ENCODE peak calls at places on chromosomes 2 and 18, in nine cellular contexts. K is mucosa of descending colon, J is body of pancreas, Z is fibroblast of lung, D is endothelial cell of umbilical vein, C is adrenal gland, M is IMR-90, H is breast epithelium, S is upper lobe of right lung. O is an unnamed sample.

GRCh38 chr2:56195563-56195962 is 11.8 kb downstream of the CCDC85A start:
- DNase-seq in K (no peak), D (peak; percentile 56), H (no peak), Z (no peak), J (no peak), M (no peak), C (no peak), S (no peak), O (no peak)

GRCh38 chr18:3720818-3721545 is 271.0 kb downstream of the TGIF1 start:
- DNase-seq in M (no peak), Z (no peak), H (no peak), D (no peak), S (no peak), K (no peak), J (no peak), C (no peak), O (no peak)

GRCh38 chr18:78776706-78777105 is 202.9 kb upstream of the SALL3 start:
- DNase-seq in C (peak; percentile 2), K (peak; percentile 40), D (no peak), S (no peak), Z (no peak), J (no peak), M (no peak), H (no peak), O (no peak)

GRCh38 chr2:88949336-88949735 is 257.9 kb downstream of the RPIA start:
- DNase-seq in K (no peak), S (no peak), Z (no peak), C (no peak), D (no peak), J (no peak), M (no peak), H (no peak), O (no peak)

GRCh38 chr2:72570401-72570800 is 255.4 kb downstream of the EXOC6B start:
- DNase-seq in J (no peak), M (no peak), S (no peak), Z (no peak), D (no peak), K (no peak), H (no peak), C (no peak), O (no peak)

GRCh38 chr18:9860682-9861081 is 25.1 kb upstream of the TXNDC2 start:
- DNase-seq in C (no peak), K (no peak), J (no peak), H (no peak), Z (no peak), M (no peak), D (no peak), S (no peak), O (no peak)

GRCh38 chr2:23411752-23412431 is 26.9 kb downstream of the KLHL29 start:
- DNase-seq in C (no peak), K (no peak), J (no peak), S (no peak), D (no peak), H (no peak), M (peak; percentile 98), Z (peak; percentile 91), O (no peak)

GRCh38 chr2:223228871-223229270 is 176.9 kb downstream of the KCNE4 start:
- DNase-seq in J (no peak), H (no peak), M (no peak), S (no peak), Z (no peak), K (no peak), C (no peak), D (no peak), O (no peak)

GRCh38 chr2:76019130-76019529 is 308.4 kb upstream of the GCFC2 start:
- DNase-seq in C (no peak), D (peak; percentile 9), S (no peak), Z (no peak), J (no peak), H (no peak), M (no peak), K (no peak), O (no peak)

GRCh38 chr2:119156891-119157773 is 1.4 kb downstream of the C1QL2 start:
- DNase-seq in M (no peak), K (no peak), C (no peak), Z (no peak), H (no peak), D (no peak), J (no peak), S (no peak), O (no peak)

GRCh38 chr2:181684454-181685149 is 4.3 kb upstream of the NEUROD1 start:
- DNase-seq in K (no peak), M (no peak), C (no peak), D (no peak), Z (no peak), J (no peak), S (no peak), H (no peak), O (no peak)

GRCh38 chr2:36468463-36469266 is 113.1 kb downstream of the CRIM1 start:
- DNase-seq in S (no peak), J (no peak), Z (peak; percentile 83), D (peak; percentile 82), K (no peak), H (no peak), C (no peak), M (peak; percentile 94), O (no peak)

GRCh38 chr18:26215247-26215970 is 10.8 kb upstream of the TAF4B start:
- DNase-seq in M (no peak), J (no peak), C (no peak), K (no peak), S (no peak), Z (no peak), D (no peak), H (no peak), O (no peak)

GRCh38 chr2:181457741-181458425 is 697 bp downstream of the ITGA4 start:
- DNase-seq in K (peak; percentile 58), S (peak; percentile 71), Z (peak; percentile 48), H (no peak), C (peak; percentile 18), J (peak; percentile 22), D (peak; percentile 12), M (peak; percentile 35), O (peak; percentile 20)

GRCh38 chr2:52532956-52533355 is 1234.6 kb upstream of the CHAC2 start:
- DNase-seq in J (no peak), D (no peak), H (no peak), C (no peak), M (peak; percentile 74), S (no peak), Z (peak; percentile 40), K (no peak), O (no peak)

GRCh38 chr2:113169002-113169530 is 4.7 kb upstream of the PSD4 start:
- DNase-seq in H (no peak), C (no peak), S (no peak), M (no peak), K (no peak), J (peak; percentile 7), Z (no peak), D (no peak), O (no peak)

GRCh38 chr2:69099541-69099940 is 86.6 kb downstream of the ANTXR1 start:
- DNase-seq in K (no peak), D (peak; percentile 19), M (peak; percentile 79), S (no peak), Z (no peak), J (no peak), C (no peak), H (no peak), O (no peak)

GRCh38 chr2:134782792-134783191 is 55.6 kb upstream of the ACMSD start:
- DNase-seq in D (peak; percentile 26), M (peak; percentile 6), K (no peak), J (no peak), S (no peak), Z (peak; percentile 36), H (no peak), C (peak; percentile 25), O (no peak)

GRCh38 chr2:185511925-185512324 is 226.7 kb upstream of the FSIP2 start:
- DNase-seq in Z (no peak), D (no peak), M (no peak), H (no peak), S (no peak), K (no peak), C (no peak), J (no peak), O (no peak)
- H3K9me3 ChIP-seq in Z (no peaks in the 10 kb centered on the region), D (peaks cover 3% of the 10 kb centered on the region), M (peaks cover 5% of the 10 kb centered on the region), H (peaks cover 61% of the 10 kb centered on the region), S (peaks cover 24% of the 10 kb centered on the region), K (peaks cover 70% of the 10 kb centered on the region), C (peaks cover 12% of the 10 kb centered on the region), J (no peaks in the 10 kb centered on the region), O (no peaks in the 10 kb centered on the region)

DNA sequence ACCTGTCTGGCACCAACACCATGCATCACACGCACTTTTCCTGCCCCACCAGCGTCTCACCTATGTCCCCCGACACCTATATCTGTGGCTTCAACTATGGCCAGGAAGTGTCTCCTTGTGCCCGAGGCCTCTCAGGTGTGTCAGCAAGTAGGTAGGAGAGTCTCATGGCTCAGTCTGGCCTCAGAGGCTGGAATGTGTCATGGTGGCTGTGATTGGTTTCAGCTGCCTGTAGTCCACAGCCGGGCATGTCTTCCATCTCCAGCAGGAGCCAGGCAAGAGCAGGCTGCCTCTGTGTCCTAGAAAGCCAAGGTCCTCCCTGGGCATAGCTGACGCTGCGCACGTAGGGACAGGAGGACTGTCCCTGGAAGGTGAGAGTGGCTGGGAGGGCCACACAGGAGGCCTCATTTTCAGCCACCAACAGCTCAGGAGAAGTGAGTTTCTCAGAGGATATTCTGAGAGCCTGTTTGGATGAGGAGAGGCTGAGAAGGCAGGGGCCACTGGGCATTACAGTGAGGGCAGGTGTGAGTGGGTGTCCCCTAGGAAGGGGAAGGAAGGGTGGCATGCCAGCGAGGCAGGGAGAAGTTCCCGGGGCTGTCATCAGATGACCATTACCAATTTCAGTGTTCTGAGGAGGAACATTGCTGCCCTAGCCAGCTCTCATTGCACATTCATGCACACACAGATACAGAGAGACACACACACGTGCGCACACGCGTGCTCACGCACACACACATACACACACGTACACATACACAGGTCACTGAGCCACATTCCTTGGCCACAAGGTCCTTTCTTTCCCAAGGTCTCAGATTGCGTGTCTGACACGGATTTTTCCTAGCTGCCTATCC is 47.1 kb downstream of the SDC1 start:
- DNase-seq in H (no peak), M (no peak), K (peak; percentile 34), S (no peak), C (peak; percentile 74), J (peak; percentile 19), Z (no peak), D (no peak), O (no peak)
- TF ChIP-seq CTCF in H (no peak), M (no peak), K (no peak), S (peak; percentile 16), C (peak; percentile 46), J (no peak), Z (no peak), D (no peak), O (no peak)

GRCh38 chr18:71541643-71542042 is 1002.5 kb downstream of the CBLN2 start:
- DNase-seq in D (no peak), S (no peak), C (no peak), J (no peak), Z (no peak), K (no peak), H (no peak), M (no peak), O (no peak)
- H3K9me3 ChIP-seq in D (peaks cover 2% of the 10 kb centered on the region), S (no peaks in the 10 kb centered on the region), C (no peaks in the 10 kb centered on the region), J (no peaks in the 10 kb centered on the region), Z (no peaks in the 10 kb centered on the region), K (peaks cover 3% of the 10 kb centered on the region), H (peaks cover 21% of the 10 kb centered on the region), M (peaks cover 8% of the 10 kb centered on the region), O (no peaks in the 10 kb centered on the region)

DNA sequence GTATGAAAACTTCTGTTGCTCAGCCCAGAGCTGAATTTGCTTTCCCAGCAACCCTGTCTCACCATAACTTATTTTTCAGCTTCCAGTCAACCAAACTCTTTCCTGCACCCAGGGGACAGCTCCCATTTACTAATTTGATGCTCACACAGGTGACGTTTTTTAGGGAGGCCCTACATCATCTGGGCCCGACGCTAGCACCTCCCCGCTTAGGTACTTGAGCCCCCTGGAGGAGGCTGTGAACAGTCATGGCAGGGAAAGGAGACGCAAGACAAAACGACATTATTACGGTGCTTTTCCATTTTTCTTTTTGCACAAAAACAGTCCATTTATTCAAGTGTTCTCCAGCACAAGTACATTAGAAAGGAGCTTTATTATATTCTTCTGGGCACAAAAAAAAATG is 59.2 kb upstream of the POMC start:
- DNase-seq in K (no peak), S (no peak), M (no peak), H (no peak), J (no peak), C (no peak), Z (no peak), D (no peak), O (no peak)
- TF ChIP-seq CTCF in K (no peak), S (no peak), M (no peak), H (no peak), J (no peak), C (no peak), Z (no peak), D (no peak), O (no peak)